ENCODE peak calls at places on chromosomes 3 and 15, in nine cellular contexts. O is suprapubic skin; A is GM23338; U is WERI-Rb-1; Z is bronchial epithelial cell; S is PC-9; N is Caco-2; J is CD8-positive, alpha-beta memory T cell; M is endodermal cell. G is an unnamed sample.
A peak's percentile ranks its signal among the peaks of the same experiment; 100 is the strongest.

GRCh38 chr3:129623447-129624118 is 17.1 kb upstream of the PLXND1 start:
- DNase-seq in J (no peak), A (no peak), Z (no peak), N (no peak), M (peak; percentile 64), S (no peak), U (no peak), O (peak; percentile 89), G (peak; percentile 75)

GRCh38 chr3:25404569-25404968 is 23.5 kb upstream of the RARB start:
- DNase-seq in S (no peak), N (no peak), O (no peak), A (no peak), M (no peak), Z (no peak), J (no peak), U (no peak), G (no peak)

GRCh38 chr3:184426691-184427141 is 46.9 kb downstream of the CHRD start:
- DNase-seq in M (no peak), Z (no peak), O (no peak), N (no peak), S (no peak), J (no peak), U (no peak), A (no peak), G (no peak)

GRCh38 chr3:60575726-60576272 is 675.5 kb downstream of the FHIT start:
- DNase-seq in M (no peak), O (no peak), A (no peak), S (no peak), J (no peak), N (no peak), U (no peak), Z (no peak), G (no peak)

GRCh38 chr3:10445561-10445960 is 59.8 kb downstream of the ATP2B2 start:
- DNase-seq in J (no peak), U (no peak), S (no peak), A (no peak), N (no peak), M (no peak), O (no peak), Z (peak; percentile 26), G (peak; percentile 44)

GRCh38 chr3:125479091-125479490 is 40.9 kb downstream of the SNX4 start:
- DNase-seq in A (no peak), S (no peak), O (no peak), Z (no peak), M (no peak), U (no peak), J (no peak), N (no peak), G (no peak)

GRCh38 chr3:176919836-176920760 is 277.2 kb downstream of the TBL1XR1 start:
- DNase-seq in Z (peak; percentile 93), M (no peak), U (no peak), J (no peak), A (no peak), S (no peak), O (no peak), N (no peak), G (no peak)

GRCh38 chr3:155618575-155618974 is 126.3 kb downstream of the PLCH1 start:
- DNase-seq in J (no peak), M (no peak), U (no peak), N (no peak), O (no peak), A (no peak), S (no peak), Z (no peak), G (no peak)

GRCh38 chr15:90025461-90026033 is 24.4 kb downstream of the ZNF710 start:
- DNase-seq in M (no peak), Z (no peak), O (no peak), J (no peak), S (no peak), A (no peak), U (no peak), N (no peak), G (no peak)
- H3K4me3 ChIP-seq in M (no peak overlapping the region), Z (no peak overlapping the region), O (no peak overlapping the region), J (no peak overlapping the region), S (no peak overlapping the region), A (no peak overlapping the region), U (no peak overlapping the region), N (no peak overlapping the region), G (no peak overlapping the region)

GRCh38 chr3:124298951-124299350 is 307.0 kb upstream of the ROPN1 start:
- DNase-seq in N (no peak), O (no peak), Z (no peak), J (no peak), U (no peak), A (no peak), M (no peak), S (peak; percentile 41), G (no peak)
- H3K36me3 ChIP-seq in N (no peaks in the 10 kb centered on the region), O (no peaks in the 10 kb centered on the region), Z (no peaks in the 10 kb centered on the region), J (no peaks in the 10 kb centered on the region), U (peaks cover 10% of the 10 kb centered on the region), A (no peaks in the 10 kb centered on the region), M (no peaks in the 10 kb centered on the region), S (no peaks in the 10 kb centered on the region), G (no peaks in the 10 kb centered on the region)

DNA sequence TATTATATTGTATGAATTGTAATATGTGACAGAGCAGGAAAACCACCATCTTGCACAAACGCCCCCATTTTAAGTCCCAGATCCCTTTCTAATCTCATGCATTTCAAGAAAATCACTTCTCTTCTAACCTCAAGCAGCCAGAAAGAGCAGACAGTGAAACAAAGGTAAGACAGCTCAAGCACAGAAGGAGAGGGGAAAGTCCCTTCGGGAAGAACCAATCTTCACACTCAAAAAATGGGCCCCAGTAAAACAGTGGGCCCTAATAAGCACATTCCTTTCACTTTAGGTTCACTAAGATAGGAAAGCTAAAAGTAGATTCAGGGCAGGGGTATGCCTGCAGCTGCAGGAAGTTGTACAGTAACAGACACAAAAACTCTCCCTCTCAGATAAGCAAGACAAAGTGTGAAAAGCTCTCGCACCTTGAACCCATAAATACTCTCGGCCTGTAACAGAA is 1268.7 kb downstream of the SI start:
- DNase-seq in U (no peak), M (no peak), O (no peak), Z (no peak), N (no peak), J (no peak), S (no peak), A (peak; percentile 20), G (no peak)
- H3K4me3 ChIP-seq in U (no peak overlapping the region), M (no peak overlapping the region), O (no peak overlapping the region), Z (no peak overlapping the region), N (no peak overlapping the region), J (no peak overlapping the region), S (no peak overlapping the region), A (no peak overlapping the region), G (no peak overlapping the region)

GRCh38 chr15:82831894-82832600 is 22.6 kb downstream of the WHAMM start:
- DNase-seq in A (no peak), M (no peak), N (no peak), S (no peak), U (no peak), O (no peak), J (no peak), Z (no peak), G (peak; percentile 8)
- H3K36me3 ChIP-seq in A (peaks cover 17% of the 10 kb centered on the region), M (peaks cover 87% of the 10 kb centered on the region), N (no peaks in the 10 kb centered on the region), S (peaks cover 14% of the 10 kb centered on the region), U (peaks cover 80% of the 10 kb centered on the region), O (peaks cover 98% of the 10 kb centered on the region), J (peaks cover 63% of the 10 kb centered on the region), Z (peaks cover 27% of the 10 kb centered on the region), G (peaks cover 16% of the 10 kb centered on the region)

GRCh38 chr3:11636372-11636760 is 7.3 kb downstream of the VGLL4 start:
- DNase-seq in Z (no peak), S (no peak), M (no peak), N (no peak), O (no peak), A (no peak), J (no peak), U (no peak), G (no peak)

GRCh38 chr3:11637901-11638668 is 5.6 kb downstream of the VGLL4 start:
- DNase-seq in J (no peak), Z (no peak), U (no peak), O (no peak), A (no peak), S (no peak), M (no peak), N (no peak), G (no peak)

GRCh38 chr3:11640009-11640673 is 3.6 kb downstream of the VGLL4 start:
- DNase-seq in M (no peak), N (no peak), O (no peak), A (no peak), U (peak; percentile 55), Z (no peak), J (no peak), S (no peak), G (no peak)

GRCh38 chr3:11641316-11641682 is 2.4 kb downstream of the VGLL4 start:
- DNase-seq in O (no peak), J (no peak), M (no peak), Z (no peak), U (no peak), N (no peak), A (no peak), S (no peak), G (no peak)

GRCh38 chr3:11638669-11639402 is 4.9 kb downstream of the VGLL4 start:
- DNase-seq in O (no peak), Z (no peak), U (peak; percentile 66), J (no peak), A (peak; percentile 33), S (no peak), N (no peak), M (peak; percentile 57), G (no peak)
- H3K4me3 ChIP-seq in O (peak overlapping the region; percentile 31), Z (no peak overlapping the region), U (peak overlapping the region; percentile 25), J (no peak overlapping the region), A (no peak overlapping the region), S (no peak overlapping the region), N (no peak overlapping the region), M (peak overlapping the region; percentile 27), G (no peak overlapping the region)

DNA sequence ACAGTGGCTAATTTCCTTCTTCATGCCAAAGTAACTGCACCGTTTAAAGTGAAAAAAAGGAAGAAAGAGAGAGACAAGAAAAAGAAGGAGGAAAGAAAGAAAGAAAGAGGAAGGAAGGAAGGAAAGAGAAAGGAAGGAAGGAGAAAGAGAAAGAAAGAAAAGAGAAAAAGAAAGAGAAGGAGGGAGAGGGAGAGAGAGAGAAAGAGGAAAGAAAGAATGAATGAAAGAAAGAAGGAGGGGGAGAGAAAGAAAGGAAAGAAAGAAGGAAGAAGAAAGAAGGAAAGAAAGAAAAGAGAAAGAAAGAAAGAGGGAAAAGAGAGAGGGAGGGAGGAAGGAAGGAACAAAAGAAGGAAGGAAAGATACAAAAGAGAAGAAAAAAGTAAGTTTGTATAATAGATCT is 100.6 kb downstream of the GTPBP8 start:
- DNase-seq in S (no peak), J (no peak), Z (no peak), A (no peak), M (no peak), U (no peak), O (no peak), N (no peak), G (no peak)
- H3K36me3 ChIP-seq in S (no peaks in the 10 kb centered on the region), J (no peaks in the 10 kb centered on the region), Z (no peaks in the 10 kb centered on the region), A (no peaks in the 10 kb centered on the region), M (no peaks in the 10 kb centered on the region), U (no peaks in the 10 kb centered on the region), O (no peaks in the 10 kb centered on the region), N (no peaks in the 10 kb centered on the region), G (no peaks in the 10 kb centered on the region)

GRCh38 chr3:179599531-179599930 is 4.9 kb downstream of the MRPL47 start:
- DNase-seq in U (no peak), N (no peak), J (no peak), Z (no peak), O (no peak), M (no peak), S (no peak), A (no peak), G (no peak)
- H3K4me3 ChIP-seq in U (no peak overlapping the region), N (no peak overlapping the region), J (no peak overlapping the region), Z (no peak overlapping the region), O (no peak overlapping the region), M (no peak overlapping the region), S (no peak overlapping the region), A (no peak overlapping the region), G (no peak overlapping the region)